ENCODE peak calls at places on chromosomes 13 and 19, in nine cellular contexts. One of them, this sample, is unnamed.

GRCh38 chr13:80040977-80041310 is 300.0 kb downstream of the SPRY2 start:
- DNase-seq in GM06990: no peak
- DNase-seq in fibroblast of mammary gland: no peak
- DNase-seq in AG09309: no peak
- DNase-seq in uterus: no peak
- DNase-seq in stomach: no peak
- DNase-seq in aorta: no peak
- DNase-seq in AG10803: no peak
- DNase-seq in ovary: no peak
- DNase-seq in this sample: no peak

GRCh38 chr13:24678151-24678550 is 2.1 kb upstream of the ATP12A start:
- DNase-seq in GM06990: no peak
- DNase-seq in fibroblast of mammary gland: no peak
- DNase-seq in AG09309: no peak
- DNase-seq in uterus: no peak
- DNase-seq in stomach: no peak
- DNase-seq in aorta: no peak
- DNase-seq in AG10803: no peak
- DNase-seq in ovary: no peak
- DNase-seq in this sample: no peak

GRCh38 chr13:26168276-26168814 is 53.8 kb downstream of the RNF6 start:
- DNase-seq in GM06990: no peak
- DNase-seq in fibroblast of mammary gland: no peak
- DNase-seq in AG09309: no peak
- DNase-seq in uterus: no peak
- DNase-seq in stomach: no peak
- DNase-seq in aorta: no peak
- DNase-seq in AG10803: peak; percentile 27
- DNase-seq in ovary: no peak
- DNase-seq in this sample: no peak

GRCh38 chr19:954672-955494 is 29.0 kb downstream of the ARID3A start:
- DNase-seq in GM06990: peak; percentile 78
- DNase-seq in fibroblast of mammary gland: no peak
- DNase-seq in AG09309: no peak
- DNase-seq in uterus: no peak
- DNase-seq in stomach: no peak
- DNase-seq in aorta: no peak
- DNase-seq in AG10803: no peak
- DNase-seq in ovary: no peak
- DNase-seq in this sample: no peak

GRCh38 chr13:30334663-30335386 is 27.5 kb upstream of the KATNAL1 start:
- DNase-seq in GM06990: no peak
- DNase-seq in fibroblast of mammary gland: peak; percentile 37
- DNase-seq in AG09309: no peak
- DNase-seq in uterus: no peak
- DNase-seq in stomach: no peak
- DNase-seq in aorta: no peak
- DNase-seq in AG10803: no peak
- DNase-seq in ovary: no peak
- DNase-seq in this sample: peak; percentile 24

GRCh38 chr13:29791997-29792775 is 58.2 kb downstream of the UBL3 start:
- DNase-seq in GM06990: no peak
- DNase-seq in fibroblast of mammary gland: no peak
- DNase-seq in AG09309: no peak
- DNase-seq in uterus: no peak
- DNase-seq in stomach: no peak
- DNase-seq in aorta: no peak
- DNase-seq in AG10803: peak; percentile 8
- DNase-seq in ovary: no peak
- DNase-seq in this sample: no peak

GRCh38 chr13:31901985-31902384 is 129.6 kb upstream of the FRY start:
- DNase-seq in GM06990: no peak
- DNase-seq in fibroblast of mammary gland: no peak
- DNase-seq in AG09309: no peak
- DNase-seq in uterus: no peak
- DNase-seq in stomach: no peak
- DNase-seq in aorta: no peak
- DNase-seq in AG10803: peak; percentile 66
- DNase-seq in ovary: no peak
- DNase-seq in this sample: no peak

GRCh38 chr19:6062274-6062673 is 48.0 kb downstream of the RFX2 start:
- DNase-seq in GM06990: no peak
- DNase-seq in fibroblast of mammary gland: peak; percentile 60
- DNase-seq in AG09309: no peak
- DNase-seq in uterus: peak; percentile 41
- DNase-seq in stomach: peak; percentile 28
- DNase-seq in aorta: peak; percentile 78
- DNase-seq in AG10803: peak; percentile 35
- DNase-seq in ovary: peak; percentile 67
- DNase-seq in this sample: peak; percentile 61

GRCh38 chr13:31755803-31756212 is 16.5 kb downstream of the RXFP2 start:
- DNase-seq in GM06990: no peak
- DNase-seq in fibroblast of mammary gland: peak; percentile 96
- DNase-seq in AG09309: peak; percentile 66
- DNase-seq in uterus: no peak
- DNase-seq in stomach: no peak
- DNase-seq in aorta: no peak
- DNase-seq in AG10803: peak; percentile 89
- DNase-seq in ovary: no peak
- DNase-seq in this sample: no peak

GRCh38 chr13:92575782-92576181 is 650.8 kb upstream of the GPC6 start:
- DNase-seq in GM06990: no peak
- DNase-seq in fibroblast of mammary gland: no peak
- DNase-seq in AG09309: no peak
- DNase-seq in uterus: no peak
- DNase-seq in stomach: no peak
- DNase-seq in aorta: no peak
- DNase-seq in AG10803: no peak
- DNase-seq in ovary: no peak
- DNase-seq in this sample: no peak

GRCh38 chr13:38990693-38991092 is at the start of gene STOML3:
- DNase-seq in GM06990: no peak
- DNase-seq in fibroblast of mammary gland: no peak
- DNase-seq in AG09309: no peak
- DNase-seq in uterus: no peak
- DNase-seq in stomach: no peak
- DNase-seq in aorta: no peak
- DNase-seq in AG10803: no peak
- DNase-seq in ovary: no peak
- DNase-seq in this sample: no peak

GRCh38 chr19:38729653-38730469 is 14.4 kb downstream of the CAPN12 start:
- DNase-seq in GM06990: peak; percentile 69
- DNase-seq in fibroblast of mammary gland: peak; percentile 45
- DNase-seq in AG09309: no peak
- DNase-seq in uterus: peak; percentile 63
- DNase-seq in stomach: peak; percentile 77
- DNase-seq in aorta: peak; percentile 92
- DNase-seq in AG10803: peak; percentile 49
- DNase-seq in ovary: peak; percentile 83
- DNase-seq in this sample: peak; percentile 90

GRCh38 chr19:48635263-48635965 is 1.8 kb downstream of the DBP start:
- DNase-seq in GM06990: peak; percentile 75
- DNase-seq in fibroblast of mammary gland: no peak
- DNase-seq in AG09309: no peak
- DNase-seq in uterus: peak; percentile 80
- DNase-seq in stomach: peak; percentile 75
- DNase-seq in aorta: peak; percentile 90
- DNase-seq in AG10803: no peak
- DNase-seq in ovary: peak; percentile 85
- DNase-seq in this sample: peak; percentile 65

GRCh38 chr19:47446534-47447469 is 24.9 kb downstream of the SLC8A2 start:
- DNase-seq in GM06990: no peak
- DNase-seq in fibroblast of mammary gland: no peak
- DNase-seq in AG09309: no peak
- DNase-seq in uterus: peak; percentile 55
- DNase-seq in stomach: peak; percentile 27
- DNase-seq in aorta: no peak
- DNase-seq in AG10803: no peak
- DNase-seq in ovary: peak; percentile 55
- DNase-seq in this sample: no peak

GRCh38 chr19:2154587-2155075 is 3.3 kb upstream of the AP3D1 start:
- DNase-seq in GM06990: no peak
- DNase-seq in fibroblast of mammary gland: peak; percentile 57
- DNase-seq in AG09309: no peak
- DNase-seq in uterus: no peak
- DNase-seq in stomach: no peak
- DNase-seq in aorta: no peak
- DNase-seq in AG10803: no peak
- DNase-seq in ovary: no peak
- DNase-seq in this sample: no peak

GRCh38 chr19:2160384-2160783 is 3.3 kb upstream of the DOT1L start:
- DNase-seq in GM06990: no peak
- DNase-seq in fibroblast of mammary gland: no peak
- DNase-seq in AG09309: no peak
- DNase-seq in uterus: no peak
- DNase-seq in stomach: no peak
- DNase-seq in aorta: no peak
- DNase-seq in AG10803: no peak
- DNase-seq in ovary: no peak
- DNase-seq in this sample: no peak

GRCh38 chr19:2151339-2152229 is at the start of gene AP3D1:
- DNase-seq in GM06990: peak; percentile 99
- DNase-seq in fibroblast of mammary gland: peak; percentile 100
- DNase-seq in AG09309: peak; percentile 98
- DNase-seq in uterus: peak; percentile 100
- DNase-seq in stomach: peak; percentile 100
- DNase-seq in aorta: peak; percentile 100
- DNase-seq in AG10803: peak; percentile 99
- DNase-seq in ovary: peak; percentile 100
- DNase-seq in this sample: peak; percentile 100

DNA sequence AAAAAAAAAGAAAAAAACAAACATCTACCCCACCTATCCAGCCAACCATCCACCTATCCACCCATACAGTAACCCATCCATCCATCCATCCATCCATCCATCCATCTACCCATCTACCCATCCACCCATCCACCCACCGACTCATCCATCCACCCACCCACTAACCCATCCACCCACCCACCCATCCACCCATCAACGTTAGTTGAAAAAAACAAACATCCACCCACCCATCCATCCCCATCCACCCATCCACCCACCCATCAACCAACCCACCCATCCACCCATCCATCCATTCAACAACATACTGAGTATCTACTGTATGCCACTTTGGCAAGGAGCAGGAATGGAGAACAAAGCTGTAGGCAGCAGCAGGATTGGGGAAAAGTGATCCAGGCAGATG is 6.1 kb upstream of the AP3D1 start:
- DNase-seq in GM06990: no peak
- DNase-seq in fibroblast of mammary gland: no peak
- DNase-seq in AG09309: no peak
- DNase-seq in uterus: no peak
- DNase-seq in stomach: no peak
- DNase-seq in aorta: no peak
- DNase-seq in AG10803: no peak
- DNase-seq in ovary: no peak
- DNase-seq in this sample: no peak
- H3K4me3 ChIP-seq in GM06990: no peak overlapping the region
- H3K4me3 ChIP-seq in fibroblast of mammary gland: no peak overlapping the region
- H3K4me3 ChIP-seq in AG09309: no peak overlapping the region
- H3K4me3 ChIP-seq in uterus: no peak overlapping the region
- H3K4me3 ChIP-seq in stomach: no peak overlapping the region
- H3K4me3 ChIP-seq in aorta: no peak overlapping the region
- H3K4me3 ChIP-seq in AG10803: no peak overlapping the region
- H3K4me3 ChIP-seq in ovary: no peak overlapping the region
- H3K4me3 ChIP-seq in this sample: no peak overlapping the region

GRCh38 chr19:17078920-17079709 is 3.5 kb downstream of the MYO9B start:
- DNase-seq in GM06990: no peak
- DNase-seq in fibroblast of mammary gland: peak; percentile 16
- DNase-seq in AG09309: no peak
- DNase-seq in uterus: no peak
- DNase-seq in stomach: no peak
- DNase-seq in aorta: no peak
- DNase-seq in AG10803: no peak
- DNase-seq in ovary: no peak
- DNase-seq in this sample: peak; percentile 60
- H3K4me3 ChIP-seq in GM06990: peak overlapping the region; percentile 98
- H3K4me3 ChIP-seq in fibroblast of mammary gland: peak overlapping the region; percentile 58
- H3K4me3 ChIP-seq in AG09309: peak overlapping the region; percentile 68
- H3K4me3 ChIP-seq in uterus: peak overlapping the region; percentile 33
- H3K4me3 ChIP-seq in stomach: peak overlapping the region; percentile 34
- H3K4me3 ChIP-seq in aorta: peak overlapping the region; percentile 0
- H3K4me3 ChIP-seq in AG10803: peak overlapping the region; percentile 68
- H3K4me3 ChIP-seq in ovary: peak overlapping the region; percentile 38
- H3K4me3 ChIP-seq in this sample: no peak overlapping the region

GRCh38 chr19:50344661-50345318 is 15.6 kb upstream of the KCNC3 start:
- DNase-seq in GM06990: peak; percentile 90
- DNase-seq in fibroblast of mammary gland: no peak
- DNase-seq in AG09309: no peak
- DNase-seq in uterus: no peak
- DNase-seq in stomach: no peak
- DNase-seq in aorta: peak; percentile 42
- DNase-seq in AG10803: no peak
- DNase-seq in ovary: no peak
- DNase-seq in this sample: no peak
- H3K4me3 ChIP-seq in GM06990: peak overlapping the region; percentile 77
- H3K4me3 ChIP-seq in fibroblast of mammary gland: no peak overlapping the region
- H3K4me3 ChIP-seq in AG09309: no peak overlapping the region
- H3K4me3 ChIP-seq in uterus: no peak overlapping the region
- H3K4me3 ChIP-seq in stomach: no peak overlapping the region
- H3K4me3 ChIP-seq in aorta: no peak overlapping the region
- H3K4me3 ChIP-seq in AG10803: no peak overlapping the region
- H3K4me3 ChIP-seq in ovary: no peak overlapping the region
- H3K4me3 ChIP-seq in this sample: no peak overlapping the region

GRCh38 chr13:99987180-99988047 is 5.8 kb downstream of the ZIC2 start:
- DNase-seq in GM06990: no peak
- DNase-seq in fibroblast of mammary gland: no peak
- DNase-seq in AG09309: no peak
- DNase-seq in uterus: no peak
- DNase-seq in stomach: no peak
- DNase-seq in aorta: peak; percentile 66
- DNase-seq in AG10803: no peak
- DNase-seq in ovary: no peak
- DNase-seq in this sample: no peak
- H3K4me3 ChIP-seq in GM06990: no peak overlapping the region
- H3K4me3 ChIP-seq in fibroblast of mammary gland: no peak overlapping the region
- H3K4me3 ChIP-seq in AG09309: no peak overlapping the region
- H3K4me3 ChIP-seq in uterus: no peak overlapping the region
- H3K4me3 ChIP-seq in stomach: no peak overlapping the region
- H3K4me3 ChIP-seq in aorta: no peak overlapping the region
- H3K4me3 ChIP-seq in AG10803: no peak overlapping the region
- H3K4me3 ChIP-seq in ovary: no peak overlapping the region
- H3K4me3 ChIP-seq in this sample: no peak overlapping the region

GRCh38 chr19:36773223-36773579 is 594 bp upstream of the ZNF850 start:
- DNase-seq in GM06990: no peak
- DNase-seq in fibroblast of mammary gland: no peak
- DNase-seq in AG09309: no peak
- DNase-seq in uterus: no peak
- DNase-seq in stomach: no peak
- DNase-seq in aorta: no peak
- DNase-seq in AG10803: no peak
- DNase-seq in ovary: no peak
- DNase-seq in this sample: no peak
- H3K4me3 ChIP-seq in GM06990: peak overlapping the region; percentile 84
- H3K4me3 ChIP-seq in fibroblast of mammary gland: peak overlapping the region; percentile 89
- H3K4me3 ChIP-seq in AG09309: peak overlapping the region; percentile 81
- H3K4me3 ChIP-seq in uterus: peak overlapping the region; percentile 68
- H3K4me3 ChIP-seq in stomach: peak overlapping the region; percentile 93
- H3K4me3 ChIP-seq in aorta: no peak overlapping the region
- H3K4me3 ChIP-seq in AG10803: peak overlapping the region; percentile 93
- H3K4me3 ChIP-seq in ovary: peak overlapping the region; percentile 81
- H3K4me3 ChIP-seq in this sample: peak overlapping the region; percentile 86

This sample was measured in right cardiac atrium.